ENCODE peak calls at places on chromosome 10, in six cellular contexts. T, K, I, W, X and U are unnamed samples.

GRCh38 chr10:23413629-23414089 is 25.2 kb upstream of the OTUD1 start:
- DNase-seq in T (no peak), K (no peak), I (no peak), W (no peak), X (no peak), U (no peak)

GRCh38 chr10:2980116-2980515 is 87.2 kb upstream of the PFKP start:
- DNase-seq in T (peak; percentile 55), K (no peak), I (no peak), W (no peak), X (no peak), U (no peak)

GRCh38 chr10:108392286-108392685 is 1227.8 kb upstream of the SORCS1 start:
- DNase-seq in T (peak; percentile 36), K (peak; percentile 4), I (peak; percentile 40), W (no peak), X (peak; percentile 3), U (no peak)

GRCh38 chr10:114375082-114375481 is 29.2 kb downstream of the AFAP1L2 start:
- DNase-seq in T (peak; percentile 45), K (no peak), I (peak; percentile 77), W (no peak), X (peak; percentile 87), U (no peak)

GRCh38 chr10:129963831-129964501 is at the start of gene EBF3:
- DNase-seq in T (peak; percentile 50), K (no peak), I (peak; percentile 94), W (no peak), X (no peak), U (no peak)

GRCh38 chr10:83273035-83273434 is 866.3 kb upstream of the GHITM start:
- DNase-seq in T (no peak), K (no peak), I (no peak), W (no peak), X (no peak), U (no peak)

GRCh38 chr10:93180402-93181040 is 106.8 kb downstream of the CYP26A1 start:
- DNase-seq in T (peak; percentile 7), K (no peak), I (peak; percentile 63), W (no peak), X (no peak), U (no peak)

GRCh38 chr10:1267568-1267967 is 211.4 kb downstream of the WDR37 start:
- DNase-seq in T (no peak), K (no peak), I (no peak), W (no peak), X (no peak), U (no peak)

GRCh38 chr10:129131439-129132122 is 335.5 kb upstream of the MGMT start:
- DNase-seq in T (no peak), K (no peak), I (peak; percentile 49), W (no peak), X (no peak), U (no peak)

GRCh38 chr10:25934673-25935139 is 677 bp downstream of the MYO3A start:
- DNase-seq in T (no peak), K (no peak), I (no peak), W (no peak), X (no peak), U (no peak)

GRCh38 chr10:824497-824896 is 107.0 kb downstream of the LARP4B start:
- DNase-seq in T (no peak), K (no peak), I (no peak), W (no peak), X (no peak), U (no peak)

GRCh38 chr10:72637398-72637857 is 11.5 kb upstream of the MICU1 start:
- DNase-seq in T (peak; percentile 78), K (no peak), I (peak; percentile 70), W (peak; percentile 28), X (peak; percentile 18), U (no peak)

GRCh38 chr10:103618575-103619423 is 125.3 kb downstream of the NEURL1 start:
- DNase-seq in T (no peak), K (peak; percentile 83), I (peak; percentile 97), W (no peak), X (no peak), U (no peak)

GRCh38 chr10:30013684-30014246 is 45.6 kb downstream of the JCAD start:
- DNase-seq in T (peak; percentile 34), K (no peak), I (peak; percentile 63), W (no peak), X (peak; percentile 60), U (no peak)

GRCh38 chr10:97040706-97041105 is 145.1 kb downstream of the SLIT1 start:
- DNase-seq in T (no peak), K (no peak), I (no peak), W (no peak), X (no peak), U (no peak)

GRCh38 chr10:13338337-13339128 is 9.6 kb downstream of the SEPHS1 start:
- DNase-seq in T (peak; percentile 52), K (peak; percentile 60), I (peak; percentile 78), W (no peak), X (no peak), U (no peak)

GRCh38 chr10:95542330-95542729 is 18.8 kb downstream of the SORBS1 start:
- DNase-seq in T (no peak), K (no peak), I (no peak), W (no peak), X (no peak), U (no peak)

GRCh38 chr10:20598590-20598989 is 298.5 kb downstream of the NEBL start:
- DNase-seq in T (peak; percentile 51), K (peak; percentile 42), I (peak; percentile 73), W (peak; percentile 48), X (peak; percentile 90), U (no peak)

GRCh38 chr10:22640351-22640750 is 74.0 kb downstream of the PIP4K2A start:
- DNase-seq in T (no peak), K (no peak), I (no peak), W (no peak), X (no peak), U (no peak)

GRCh38 chr10:6112893-6113292 is 24.1 kb downstream of the RBM17 start:
- DNase-seq in T (no peak), K (no peak), I (no peak), W (no peak), X (no peak), U (no peak)

GRCh38 chr10:47383254-47384147 is 592 bp downstream of the ZNF488 start:
- DNase-seq in T (no peak), K (no peak), I (no peak), W (no peak), X (no peak), U (no peak)

GRCh38 chr10:49646256-49646870 is 32.5 kb downstream of the CHAT start:
- DNase-seq in T (no peak), K (no peak), I (no peak), W (no peak), X (no peak), U (peak; percentile 91)

GRCh38 chr10:124539935-124540641 is 78.5 kb downstream of the LHPP start:
- DNase-seq in T (peak; percentile 18), K (no peak), I (peak; percentile 56), W (no peak), X (peak; percentile 34), U (no peak)

GRCh38 chr10:61140765-61141392 is 196.9 kb upstream of the RHOBTB1 start:
- DNase-seq in T (peak; percentile 77), K (peak; percentile 44), I (peak; percentile 83), W (no peak), X (peak; percentile 70), U (no peak)

GRCh38 chr10:6748029-6748428 is 168.0 kb upstream of the PRKCQ start:
- DNase-seq in T (peak; percentile 23), K (no peak), I (no peak), W (no peak), X (no peak), U (no peak)

GRCh38 chr10:5018150-5018549 is 14.5 kb upstream of the AKR1C2 start:
- DNase-seq in T (no peak), K (no peak), I (peak; percentile 59), W (no peak), X (no peak), U (no peak)

GRCh38 chr10:5012595-5012994 is 8.9 kb upstream of the AKR1C2 start:
- DNase-seq in T (no peak), K (no peak), I (no peak), W (no peak), X (no peak), U (no peak)

GRCh38 chr10:5013385-5013784 is 9.7 kb upstream of the AKR1C2 start:
- DNase-seq in T (no peak), K (no peak), I (no peak), W (no peak), X (no peak), U (no peak)

DNA sequence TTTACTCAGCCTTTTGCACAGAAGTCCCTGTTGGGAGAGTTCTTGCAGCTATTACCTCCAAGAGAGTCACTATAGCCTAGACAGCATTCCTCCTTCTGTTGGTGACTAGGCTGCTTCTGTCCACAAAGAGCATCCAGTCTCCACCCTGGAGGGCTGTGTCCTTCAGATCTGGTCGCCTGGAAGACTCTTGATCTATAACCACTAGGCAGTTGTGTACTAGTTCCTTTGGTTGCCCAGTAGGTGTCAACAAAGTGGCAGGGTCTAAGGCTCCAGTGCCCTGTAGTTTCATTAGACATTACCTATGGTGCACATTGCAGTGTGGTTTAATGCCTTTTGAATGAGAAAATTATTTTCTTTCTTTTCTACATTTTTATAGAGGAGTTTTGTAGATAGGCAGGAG is 11.3 kb upstream of the AKR1C2 start:
- DNase-seq in T (no peak), K (no peak), I (peak; percentile 43), W (no peak), X (peak; percentile 45), U (no peak)
- TF ChIP-seq CTCF in T (no peak), K (peak; percentile 9), I (peak; percentile 34), W (no peak), X (peak; percentile 30), U (peak; percentile 24)

GRCh38 chr10:62376064-62377025 is 2.2 kb downstream of the ZNF365 start:
- DNase-seq in T (no peak), K (no peak), I (no peak), W (no peak), X (no peak), U (no peak)

GRCh38 chr10:62374862-62375710 is 917 bp downstream of the ZNF365 start:
- DNase-seq in T (peak; percentile 30), K (no peak), I (no peak), W (no peak), X (no peak), U (no peak)

GRCh38 chr10:62377966-62378365 is 3.8 kb downstream of the ZNF365 start:
- DNase-seq in T (no peak), K (no peak), I (no peak), W (no peak), X (no peak), U (no peak)

GRCh38 chr10:62379394-62379793 is 5.2 kb downstream of the ZNF365 start:
- DNase-seq in T (no peak), K (no peak), I (no peak), W (no peak), X (no peak), U (no peak)

GRCh38 chr10:62377026-62377415 is 2.9 kb downstream of the ZNF365 start:
- DNase-seq in T (no peak), K (no peak), I (no peak), W (no peak), X (no peak), U (no peak)
- TF ChIP-seq CTCF in T (no peak), K (no peak), I (no peak), W (no peak), X (no peak), U (no peak)

GRCh38 chr10:101291254-101292193 is 62.3 kb upstream of the LBX1 start:
- DNase-seq in T (peak; percentile 23), K (no peak), I (peak; percentile 32), W (no peak), X (peak; percentile 34), U (no peak)
- TF ChIP-seq CTCF in T (peak; percentile 58), K (peak; percentile 58), I (peak; percentile 67), W (peak; percentile 50), X (peak; percentile 69), U (peak; percentile 88)

GRCh38 chr10:87767253-87767652 is 50.8 kb downstream of the ATAD1 start:
- DNase-seq in T (peak; percentile 47), K (no peak), I (peak; percentile 5), W (no peak), X (no peak), U (no peak)
- TF ChIP-seq CTCF in T (no peak), K (no peak), I (no peak), W (no peak), X (no peak), U (no peak)